ENCODE peak calls at places on chromosomes 1 and 21, in ten cellular contexts. One of them, this sample, is unnamed.
A peak's percentile ranks its signal among the peaks of the same experiment; 100 is the strongest.

GRCh38 chr21:33844104-33844889 is 71.3 kb downstream of the ATP5PO start:
- DNase-seq in RWPE1: no peak
- DNase-seq in H9: no peak
- DNase-seq in choroid plexus epithelial cell: no peak
- DNase-seq in body of pancreas: peak; percentile 44
- DNase-seq in endodermal cell: no peak
- DNase-seq in fibroblast of lung: no peak
- DNase-seq in cardiac muscle cell: peak; percentile 64
- DNase-seq in chondrocyte: peak; percentile 67
- DNase-seq in dorsolateral prefrontal cortex: peak; percentile 21
- DNase-seq in this sample: peak; percentile 22

GRCh38 chr1:95223110-95223509 is 10.9 kb upstream of the RWDD3 start:
- DNase-seq in fibroblast of lung: peak; percentile 63
- DNase-seq in H9: no peak
- DNase-seq in RWPE1: no peak
- DNase-seq in dorsolateral prefrontal cortex: no peak
- DNase-seq in chondrocyte: no peak
- DNase-seq in endodermal cell: no peak
- DNase-seq in body of pancreas: no peak
- DNase-seq in choroid plexus epithelial cell: peak; percentile 60
- DNase-seq in cardiac muscle cell: peak; percentile 77
- DNase-seq in this sample: no peak

GRCh38 chr1:29753244-29753643 is 516.9 kb downstream of the PTPRU start:
- DNase-seq in dorsolateral prefrontal cortex: peak; percentile 1
- DNase-seq in cardiac muscle cell: no peak
- DNase-seq in endodermal cell: peak; percentile 4
- DNase-seq in choroid plexus epithelial cell: no peak
- DNase-seq in H9: peak; percentile 4
- DNase-seq in fibroblast of lung: no peak
- DNase-seq in RWPE1: no peak
- DNase-seq in body of pancreas: no peak
- DNase-seq in chondrocyte: no peak
- DNase-seq in this sample: no peak

GRCh38 chr1:232074265-232074664 is 447.7 kb downstream of the DISC1 start:
- DNase-seq in fibroblast of lung: peak; percentile 39
- DNase-seq in H9: no peak
- DNase-seq in cardiac muscle cell: no peak
- DNase-seq in RWPE1: no peak
- DNase-seq in choroid plexus epithelial cell: peak; percentile 7
- DNase-seq in chondrocyte: no peak
- DNase-seq in endodermal cell: no peak
- DNase-seq in dorsolateral prefrontal cortex: no peak
- DNase-seq in body of pancreas: no peak
- DNase-seq in this sample: no peak

GRCh38 chr1:24363994-24364393 is 44.8 kb downstream of the GRHL3 start:
- DNase-seq in RWPE1: no peak
- DNase-seq in choroid plexus epithelial cell: no peak
- DNase-seq in body of pancreas: no peak
- DNase-seq in H9: no peak
- DNase-seq in cardiac muscle cell: no peak
- DNase-seq in dorsolateral prefrontal cortex: peak; percentile 63
- DNase-seq in endodermal cell: no peak
- DNase-seq in chondrocyte: no peak
- DNase-seq in fibroblast of lung: no peak
- DNase-seq in this sample: no peak

GRCh38 chr21:45004481-45005263 is 64.8 kb downstream of the SLX9 start:
- DNase-seq in cardiac muscle cell: no peak
- DNase-seq in endodermal cell: no peak
- DNase-seq in RWPE1: no peak
- DNase-seq in H9: no peak
- DNase-seq in fibroblast of lung: no peak
- DNase-seq in dorsolateral prefrontal cortex: no peak
- DNase-seq in choroid plexus epithelial cell: no peak
- DNase-seq in chondrocyte: peak; percentile 68
- DNase-seq in body of pancreas: no peak
- DNase-seq in this sample: no peak

GRCh38 chr1:210049616-210050015 is 111.6 kb downstream of the SYT14 start:
- DNase-seq in fibroblast of lung: no peak
- DNase-seq in body of pancreas: no peak
- DNase-seq in dorsolateral prefrontal cortex: no peak
- DNase-seq in cardiac muscle cell: no peak
- DNase-seq in chondrocyte: peak; percentile 58
- DNase-seq in H9: no peak
- DNase-seq in choroid plexus epithelial cell: no peak
- DNase-seq in endodermal cell: no peak
- DNase-seq in RWPE1: no peak
- DNase-seq in this sample: no peak

GRCh38 chr1:238345837-238346236 is 455.1 kb upstream of the ZP4 start:
- DNase-seq in endodermal cell: no peak
- DNase-seq in RWPE1: no peak
- DNase-seq in dorsolateral prefrontal cortex: no peak
- DNase-seq in chondrocyte: no peak
- DNase-seq in fibroblast of lung: no peak
- DNase-seq in H9: no peak
- DNase-seq in body of pancreas: no peak
- DNase-seq in cardiac muscle cell: no peak
- DNase-seq in choroid plexus epithelial cell: no peak
- DNase-seq in this sample: no peak

DNA sequence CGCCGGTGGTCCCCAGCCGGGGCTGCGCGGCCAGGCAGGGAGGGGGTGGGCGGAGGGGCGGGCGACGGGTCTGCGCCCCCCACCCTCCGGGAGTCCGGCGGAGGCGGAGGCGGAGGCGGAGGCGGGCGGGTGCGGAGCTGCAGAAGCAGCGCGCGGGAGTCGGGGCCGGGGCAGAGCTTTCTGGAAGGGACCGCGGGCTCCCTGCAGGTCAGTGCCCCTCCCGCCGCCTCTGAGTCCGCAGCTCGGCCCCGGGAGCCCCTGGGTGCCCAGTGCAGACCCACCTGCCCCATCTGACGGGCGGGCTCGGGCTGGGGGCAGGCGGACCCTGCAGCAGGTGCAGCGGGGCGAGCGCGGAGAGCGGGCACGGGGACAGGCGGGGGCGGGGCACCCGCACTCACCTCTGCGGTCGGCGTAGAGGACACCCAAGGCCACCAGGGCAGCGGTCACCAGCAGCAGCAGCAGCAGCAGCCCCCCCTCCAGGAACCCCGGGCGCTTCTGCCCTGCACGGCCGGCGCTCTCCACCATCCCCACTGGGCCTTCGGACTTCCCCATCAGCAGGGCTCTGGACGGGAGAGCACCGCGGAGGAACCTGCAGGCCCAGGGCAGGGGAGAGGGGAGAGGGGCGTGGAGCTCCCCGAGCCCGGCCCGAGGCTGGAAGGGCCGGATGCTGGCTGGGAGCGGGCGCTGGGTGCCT is 3.7 kb downstream of the MMEL1 start:
- DNase-seq in RWPE1: no peak
- DNase-seq in fibroblast of lung: no peak
- DNase-seq in endodermal cell: peak; percentile 70
- DNase-seq in body of pancreas: no peak
- DNase-seq in choroid plexus epithelial cell: no peak
- DNase-seq in dorsolateral prefrontal cortex: no peak
- DNase-seq in H9: no peak
- DNase-seq in cardiac muscle cell: no peak
- DNase-seq in chondrocyte: no peak
- DNase-seq in this sample: no peak
- TF ChIP-seq CTCF in RWPE1: no peak
- TF ChIP-seq CTCF in fibroblast of lung: no peak
- TF ChIP-seq CTCF in endodermal cell: no peak
- TF ChIP-seq CTCF in body of pancreas: no peak
- TF ChIP-seq CTCF in choroid plexus epithelial cell: no peak
- TF ChIP-seq CTCF in dorsolateral prefrontal cortex: no peak
- TF ChIP-seq CTCF in H9: no peak
- TF ChIP-seq CTCF in cardiac muscle cell: no peak
- TF ChIP-seq CTCF in chondrocyte: no peak
- TF ChIP-seq CTCF in this sample: no peak

GRCh38 chr1:247115141-247115510 is 11.0 kb upstream of the ZNF669 start:
- DNase-seq in RWPE1: no peak
- DNase-seq in endodermal cell: no peak
- DNase-seq in cardiac muscle cell: no peak
- DNase-seq in fibroblast of lung: no peak
- DNase-seq in chondrocyte: no peak
- DNase-seq in dorsolateral prefrontal cortex: no peak
- DNase-seq in body of pancreas: no peak
- DNase-seq in H9: no peak
- DNase-seq in choroid plexus epithelial cell: no peak
- DNase-seq in this sample: no peak

GRCh38 chr1:247115545-247115944 is 11.4 kb upstream of the ZNF669 start:
- DNase-seq in fibroblast of lung: no peak
- DNase-seq in body of pancreas: no peak
- DNase-seq in H9: no peak
- DNase-seq in cardiac muscle cell: no peak
- DNase-seq in choroid plexus epithelial cell: no peak
- DNase-seq in chondrocyte: no peak
- DNase-seq in RWPE1: no peak
- DNase-seq in dorsolateral prefrontal cortex: no peak
- DNase-seq in endodermal cell: no peak
- DNase-seq in this sample: no peak

GRCh38 chr1:247119600-247120407 is 15.6 kb upstream of the ZNF669 start:
- DNase-seq in endodermal cell: no peak
- DNase-seq in choroid plexus epithelial cell: no peak
- DNase-seq in body of pancreas: no peak
- DNase-seq in dorsolateral prefrontal cortex: no peak
- DNase-seq in RWPE1: no peak
- DNase-seq in H9: peak; percentile 6
- DNase-seq in fibroblast of lung: no peak
- DNase-seq in cardiac muscle cell: no peak
- DNase-seq in chondrocyte: no peak
- DNase-seq in this sample: no peak

GRCh38 chr1:247121382-247121781 is 17.2 kb upstream of the ZNF669 start:
- DNase-seq in fibroblast of lung: no peak
- DNase-seq in choroid plexus epithelial cell: no peak
- DNase-seq in chondrocyte: no peak
- DNase-seq in cardiac muscle cell: no peak
- DNase-seq in dorsolateral prefrontal cortex: no peak
- DNase-seq in endodermal cell: no peak
- DNase-seq in H9: peak; percentile 2
- DNase-seq in body of pancreas: no peak
- DNase-seq in RWPE1: no peak
- DNase-seq in this sample: no peak

DNA sequence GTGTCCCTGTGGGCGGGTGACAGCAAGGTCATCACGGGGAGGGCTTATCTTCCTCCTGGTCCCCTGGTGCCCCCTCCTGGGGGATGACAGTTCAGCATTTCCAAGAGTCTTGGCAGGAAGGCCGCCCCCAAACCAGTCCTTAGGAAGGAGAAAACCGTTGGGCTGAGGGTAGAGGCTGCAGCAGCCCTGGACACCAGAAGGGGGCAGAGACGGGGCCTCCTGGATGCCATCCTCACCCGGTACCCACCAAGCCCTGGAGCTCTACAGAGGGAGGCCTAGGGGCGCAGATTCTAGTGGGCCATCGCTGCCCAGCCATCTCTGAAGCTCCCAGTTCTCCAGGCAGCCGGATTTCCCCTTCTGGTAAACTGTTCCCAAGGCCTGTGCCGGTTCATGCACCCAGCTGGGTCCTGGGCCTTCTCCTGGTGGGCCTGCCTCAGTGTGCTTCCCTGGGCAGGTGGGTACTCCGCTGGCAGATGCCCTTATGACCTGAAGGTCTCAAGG is 14.8 kb upstream of the ZNF669 start:
- DNase-seq in chondrocyte: no peak
- DNase-seq in RWPE1: no peak
- DNase-seq in dorsolateral prefrontal cortex: no peak
- DNase-seq in endodermal cell: peak; percentile 89
- DNase-seq in body of pancreas: no peak
- DNase-seq in H9: peak; percentile 89
- DNase-seq in choroid plexus epithelial cell: peak; percentile 36
- DNase-seq in fibroblast of lung: peak; percentile 21
- DNase-seq in cardiac muscle cell: peak; percentile 47
- DNase-seq in this sample: no peak
- TF ChIP-seq CTCF in chondrocyte: peak; percentile 40
- TF ChIP-seq CTCF in RWPE1: no peak
- TF ChIP-seq CTCF in dorsolateral prefrontal cortex: no peak
- TF ChIP-seq CTCF in endodermal cell: peak; percentile 67
- TF ChIP-seq CTCF in body of pancreas: no peak
- TF ChIP-seq CTCF in H9: peak; percentile 69
- TF ChIP-seq CTCF in choroid plexus epithelial cell: peak; percentile 42
- TF ChIP-seq CTCF in fibroblast of lung: peak; percentile 26
- TF ChIP-seq CTCF in cardiac muscle cell: peak; percentile 17
- TF ChIP-seq CTCF in this sample: peak; percentile 33

GRCh38 chr1:1283821-1284220 is 3.6 kb downstream of the SCNN1D start:
- DNase-seq in fibroblast of lung: no peak
- DNase-seq in dorsolateral prefrontal cortex: no peak
- DNase-seq in cardiac muscle cell: no peak
- DNase-seq in chondrocyte: no peak
- DNase-seq in H9: peak; percentile 60
- DNase-seq in body of pancreas: no peak
- DNase-seq in endodermal cell: peak; percentile 74
- DNase-seq in choroid plexus epithelial cell: no peak
- DNase-seq in RWPE1: peak; percentile 71
- DNase-seq in this sample: no peak
- TF ChIP-seq CTCF in fibroblast of lung: no peak
- TF ChIP-seq CTCF in dorsolateral prefrontal cortex: no peak
- TF ChIP-seq CTCF in cardiac muscle cell: no peak
- TF ChIP-seq CTCF in chondrocyte: no peak
- TF ChIP-seq CTCF in H9: no peak
- TF ChIP-seq CTCF in body of pancreas: no peak
- TF ChIP-seq CTCF in endodermal cell: no peak
- TF ChIP-seq CTCF in choroid plexus epithelial cell: no peak
- TF ChIP-seq CTCF in RWPE1: no peak
- TF ChIP-seq CTCF in this sample: no peak

GRCh38 chr1:90959352-90960206 is 62.3 kb downstream of the ZNF644 start:
- DNase-seq in H9: no peak
- DNase-seq in dorsolateral prefrontal cortex: no peak
- DNase-seq in cardiac muscle cell: peak; percentile 63
- DNase-seq in RWPE1: peak; percentile 10
- DNase-seq in endodermal cell: no peak
- DNase-seq in body of pancreas: no peak
- DNase-seq in choroid plexus epithelial cell: peak; percentile 66
- DNase-seq in chondrocyte: no peak
- DNase-seq in fibroblast of lung: peak; percentile 48
- DNase-seq in this sample: no peak

GRCh38 chr1:90969241-90969640 is 52.6 kb downstream of the ZNF644 start:
- DNase-seq in H9: no peak
- DNase-seq in body of pancreas: no peak
- DNase-seq in endodermal cell: no peak
- DNase-seq in fibroblast of lung: no peak
- DNase-seq in chondrocyte: no peak
- DNase-seq in cardiac muscle cell: no peak
- DNase-seq in RWPE1: no peak
- DNase-seq in dorsolateral prefrontal cortex: no peak
- DNase-seq in choroid plexus epithelial cell: no peak
- DNase-seq in this sample: no peak

GRCh38 chr1:90963651-90964050 is 58.2 kb downstream of the ZNF644 start:
- DNase-seq in chondrocyte: no peak
- DNase-seq in dorsolateral prefrontal cortex: no peak
- DNase-seq in H9: no peak
- DNase-seq in endodermal cell: no peak
- DNase-seq in cardiac muscle cell: no peak
- DNase-seq in fibroblast of lung: no peak
- DNase-seq in body of pancreas: no peak
- DNase-seq in RWPE1: no peak
- DNase-seq in choroid plexus epithelial cell: peak; percentile 35
- DNase-seq in this sample: no peak

GRCh38 chr1:90963236-90963635 is 58.6 kb downstream of the ZNF644 start:
- DNase-seq in fibroblast of lung: no peak
- DNase-seq in choroid plexus epithelial cell: no peak
- DNase-seq in RWPE1: no peak
- DNase-seq in H9: no peak
- DNase-seq in dorsolateral prefrontal cortex: no peak
- DNase-seq in cardiac muscle cell: no peak
- DNase-seq in endodermal cell: no peak
- DNase-seq in body of pancreas: no peak
- DNase-seq in chondrocyte: no peak
- DNase-seq in this sample: no peak

GRCh38 chr1:90964444-90965035 is 57.3 kb downstream of the ZNF644 start:
- DNase-seq in chondrocyte: no peak
- DNase-seq in choroid plexus epithelial cell: peak; percentile 47
- DNase-seq in dorsolateral prefrontal cortex: no peak
- DNase-seq in H9: no peak
- DNase-seq in endodermal cell: no peak
- DNase-seq in RWPE1: no peak
- DNase-seq in fibroblast of lung: peak; percentile 46
- DNase-seq in cardiac muscle cell: peak; percentile 40
- DNase-seq in body of pancreas: no peak
- DNase-seq in this sample: no peak
- TF ChIP-seq CTCF in chondrocyte: peak; percentile 85
- TF ChIP-seq CTCF in choroid plexus epithelial cell: peak; percentile 46
- TF ChIP-seq CTCF in dorsolateral prefrontal cortex: peak; percentile 69
- TF ChIP-seq CTCF in H9: peak; percentile 69
- TF ChIP-seq CTCF in endodermal cell: peak; percentile 79
- TF ChIP-seq CTCF in RWPE1: peak; percentile 54
- TF ChIP-seq CTCF in fibroblast of lung: peak; percentile 32
- TF ChIP-seq CTCF in cardiac muscle cell: peak; percentile 40
- TF ChIP-seq CTCF in body of pancreas: peak; percentile 37
- TF ChIP-seq CTCF in this sample: peak; percentile 71

This sample was measured in neural crest cell.